ENCODE peak calls at places on chromosomes 13 and 19, in eight cellular contexts. V, L, H, R, W, O, M and J are unnamed samples.

GRCh38 chr13:98976941-98977340 is 923 bp downstream of the DOCK9 start:
- DNase-seq in R (no peak), V (no peak), H (no peak), L (no peak), O (peak), M (peak), W (no peak), J (no peak)

GRCh38 chr19:3314962-3315675 is 51.3 kb upstream of the NFIC start:
- DNase-seq in W (no peak), M (no peak), V (no peak), O (no peak), H (no peak), L (no peak), R (no peak), J (no peak)

GRCh38 chr13:113272791-113273190 is 24.2 kb upstream of the LAMP1 start:
- DNase-seq in W (no peak), O (no peak), H (no peak), V (no peak), R (no peak), M (no peak), L (no peak), J (peak)

GRCh38 chr13:113918580-113918979 is 54.7 kb upstream of the GAS6 start:
- DNase-seq in R (no peak), O (no peak), M (no peak), L (no peak), H (peak), W (no peak), V (no peak), J (peak)

GRCh38 chr19:53394522-53394973 is 401 bp upstream of the ZNF765 start:
- DNase-seq in L (no peak), O (peak), R (no peak), W (no peak), M (peak), H (peak), V (no peak), J (peak)

GRCh38 chr19:51456541-51457290 is 1.5 kb downstream of the SIGLEC8 start:
- DNase-seq in V (no peak), M (no peak), W (no peak), R (no peak), O (no peak), H (no peak), L (no peak), J (no peak)

GRCh38 chr19:42253245-42254082 is 1.5 kb downstream of the ERF start:
- DNase-seq in V (peak), O (peak), R (no peak), W (peak), H (peak), M (peak), L (peak), J (peak)

GRCh38 chr19:40322951-40323615 is 25.1 kb downstream of the C19orf47 start:
- DNase-seq in W (no peak), V (no peak), L (no peak), R (no peak), H (no peak), O (peak), M (no peak), J (no peak)

GRCh38 chr19:29812080-29812880 is 489 bp downstream of the CCNE1 start:
- DNase-seq in R (no peak), H (no peak), O (no peak), W (no peak), V (no peak), L (peak), M (no peak), J (no peak)

GRCh38 chr13:32040689-32041088 is 9.1 kb downstream of the FRY start:
- DNase-seq in R (no peak), W (no peak), M (no peak), L (no peak), H (no peak), O (no peak), V (no peak), J (no peak)

GRCh38 chr13:48160879-48161278 is 66.0 kb upstream of the MED4 start:
- DNase-seq in O (peak), W (no peak), V (no peak), H (no peak), M (peak), R (no peak), L (no peak), J (no peak)

GRCh38 chr13:73351730-73352129 is 292.9 kb downstream of the KLF5 start:
- DNase-seq in M (no peak), R (no peak), W (no peak), L (no peak), V (no peak), O (no peak), H (no peak), J (no peak)

GRCh38 chr13:110633776-110634175 is 18.4 kb downstream of the NAXD start:
- DNase-seq in O (no peak), R (no peak), W (no peak), H (no peak), M (no peak), V (no peak), L (no peak), J (no peak)

GRCh38 chr13:50357586-50358118 is 342.4 kb downstream of the KCNRG start:
- DNase-seq in W (no peak), L (no peak), H (peak), V (no peak), R (peak), M (peak), O (peak), J (peak)

GRCh38 chr13:21069561-21070004 is 8.2 kb upstream of the LATS2 start:
- DNase-seq in R (peak), W (no peak), M (peak), L (no peak), O (peak), H (no peak), V (no peak), J (no peak)

GRCh38 chr19:11692127-11692790 is 46.5 kb downstream of the ZNF823 start:
- DNase-seq in V (no peak), R (no peak), M (no peak), W (no peak), H (no peak), L (no peak), O (no peak), J (no peak)

GRCh38 chr19:16561382-16561781 is 10.8 kb downstream of the SLC35E1 start:
- DNase-seq in L (no peak), O (no peak), R (no peak), W (no peak), M (no peak), H (no peak), V (no peak), J (no peak)

GRCh38 chr19:21586341-21587116 is 81.1 kb downstream of the ZNF429 start:
- DNase-seq in O (no peak), W (no peak), R (no peak), H (no peak), L (no peak), V (no peak), M (no peak), J (no peak)

GRCh38 chr19:48481846-48482639 is 12.9 kb downstream of the CYTH2 start:
- DNase-seq in M (no peak), V (no peak), L (no peak), O (peak), R (no peak), W (no peak), H (no peak), J (no peak)

GRCh38 chr19:35596366-35596999 is 10.5 kb downstream of the PMIS2 start:
- DNase-seq in M (peak), R (no peak), V (no peak), O (peak), H (no peak), W (no peak), L (peak), J (no peak)

GRCh38 chr13:53015971-53016370 is 12.6 kb upstream of the OLFM4 start:
- DNase-seq in L (no peak), O (no peak), V (no peak), M (no peak), R (no peak), W (no peak), H (no peak), J (no peak)

GRCh38 chr19:1789282-1790020 is 22.6 kb downstream of the ATP8B3 start:
- DNase-seq in O (no peak), V (no peak), W (no peak), M (no peak), L (no peak), H (no peak), R (no peak), J (no peak)

GRCh38 chr13:47829684-47830083 is 171.4 kb downstream of the SUCLA2 start:
- DNase-seq in R (no peak), H (no peak), L (no peak), V (no peak), M (peak), W (no peak), O (no peak), J (no peak)

GRCh38 chr13:105804561-105805190 is 730.8 kb downstream of the EFNB2 start:
- DNase-seq in H (no peak), R (no peak), M (peak), L (no peak), W (no peak), V (no peak), O (peak), J (no peak)

GRCh38 chr13:79295906-79296564 is 110.0 kb downstream of the RBM26 start:
- DNase-seq in V (no peak), W (no peak), R (no peak), H (no peak), M (no peak), O (no peak), L (no peak), J (no peak)